ENCODE peak calls at places on chromosomes 16 and 17, in five cellular contexts. F is astrocyte of the spinal cord, T is cardiac muscle cell, W is AG09309, X is WERI-Rb-1. I is an unnamed sample.

GRCh38 chr17:31085563-31085962 is 9.2 kb upstream of the NF1 start:
- DNase-seq in W (no peak), T (peak; percentile 83), X (no peak), F (peak; percentile 49), I (peak; percentile 83)

GRCh38 chr17:62671553-62671952 is 44.1 kb downstream of the MRC2 start:
- DNase-seq in T (no peak), F (no peak), X (peak; percentile 38), W (no peak), I (no peak)

GRCh38 chr17:16853661-16854320 is 118.1 kb downstream of the TNFRSF13B start:
- DNase-seq in T (no peak), F (no peak), W (no peak), X (no peak), I (no peak)

GRCh38 chr17:3040882-3041281 is 22.5 kb downstream of the OR1D5 start:
- DNase-seq in W (no peak), X (no peak), T (no peak), F (no peak), I (no peak)

GRCh38 chr16:25707982-25708583 is 16.3 kb downstream of the HS3ST4 start:
- DNase-seq in F (no peak), X (peak; percentile 69), W (no peak), T (peak; percentile 6), I (peak; percentile 7)

GRCh38 chr17:40026816-40027613 is 11.8 kb downstream of the CSF3 start:
- DNase-seq in T (peak; percentile 86), F (peak; percentile 71), W (peak; percentile 34), X (peak; percentile 92), I (peak; percentile 88)

GRCh38 chr17:49438439-49438861 is 23.8 kb upstream of the PHB1 start:
- DNase-seq in F (no peak), T (no peak), X (no peak), W (no peak), I (no peak)

GRCh38 chr16:55364811-55365210 is 40.8 kb downstream of the IRX6 start:
- DNase-seq in W (no peak), T (no peak), X (peak; percentile 39), F (no peak), I (no peak)

GRCh38 chr17:27526603-27527002 is 70.4 kb downstream of the KSR1 start:
- DNase-seq in F (peak; percentile 55), W (no peak), T (peak; percentile 69), X (no peak), I (peak; percentile 71)

GRCh38 chr16:59880626-59881025 is 1146.5 kb upstream of the GOT2 start:
- DNase-seq in X (no peak), T (no peak), W (no peak), F (no peak), I (peak; percentile 7)

GRCh38 chr17:71910002-71910401 is 210.8 kb upstream of the SOX9 start:
- DNase-seq in T (no peak), W (no peak), F (no peak), X (no peak), I (no peak)

GRCh38 chr17:18362509-18363020 is 785 bp downstream of the SHMT1 start:
- DNase-seq in F (peak; percentile 29), X (no peak), T (peak; percentile 57), W (no peak), I (peak; percentile 25)

GRCh38 chr16:73717266-73718057 is 579.2 kb upstream of the PSMD7 start:
- DNase-seq in W (no peak), F (no peak), X (no peak), T (no peak), I (no peak)

GRCh38 chr17:78237403-78238012 is 6.1 kb downstream of the TMEM235 start:
- DNase-seq in F (no peak), T (no peak), W (no peak), X (no peak), I (no peak)

GRCh38 chr17:57406131-57406980 is 150.0 kb downstream of the MSI2 start:
- DNase-seq in W (peak; percentile 8), F (peak; percentile 94), X (peak; percentile 91), T (peak; percentile 76), I (peak; percentile 59)

GRCh38 chr17:80443916-80444708 is 29.1 kb downstream of the ENDOV start:
- DNase-seq in X (peak; percentile 92), T (no peak), F (no peak), W (no peak), I (no peak)

DNA sequence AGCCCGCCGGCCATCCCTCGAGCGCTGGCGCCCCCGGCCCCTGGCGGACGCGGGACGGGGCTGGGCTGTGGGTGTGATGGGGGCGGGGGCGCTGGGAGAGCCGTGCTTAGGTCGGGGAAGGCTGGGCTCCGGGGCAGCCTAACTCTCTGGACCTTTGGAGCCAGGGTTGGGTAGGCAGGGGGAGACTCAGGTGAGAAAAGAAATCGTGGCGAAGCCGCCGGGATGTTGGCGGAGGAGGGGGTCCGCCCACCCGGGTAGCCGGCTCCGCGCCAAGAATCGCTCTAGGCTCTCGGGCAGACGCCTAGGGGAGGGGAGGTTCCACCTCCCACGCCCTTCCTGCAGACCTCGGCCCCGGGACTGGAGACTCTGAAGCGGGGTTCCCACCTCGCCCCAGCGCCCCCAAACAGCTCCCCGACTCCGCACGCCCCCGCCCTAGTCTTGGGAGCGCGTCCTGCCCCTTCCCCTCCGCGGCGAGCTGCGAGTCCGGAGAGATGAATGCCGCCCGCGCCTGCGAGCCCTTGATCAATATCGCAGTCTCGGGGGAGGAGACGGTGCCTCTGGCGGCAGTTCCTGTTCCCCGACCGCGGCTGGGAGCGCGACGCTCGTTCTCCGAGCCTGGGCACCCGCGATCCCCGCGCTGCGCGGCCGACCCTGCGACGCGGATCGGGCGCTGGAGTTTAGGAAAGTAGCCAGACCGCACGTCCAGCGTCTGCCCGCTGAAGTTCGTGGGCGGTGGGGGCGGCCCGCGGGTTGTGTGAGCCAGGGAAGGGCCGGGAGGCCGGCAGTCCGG is 658 bp downstream of the CRHR1 start:
- DNase-seq in W (no peak), F (no peak), T (peak; percentile 30), X (peak; percentile 47), I (no peak)
- H3K4me3 ChIP-seq in W (no peak overlapping the region), F (no peak overlapping the region), T (peak overlapping the region; percentile 39), X (peak overlapping the region; percentile 66), I (no peak overlapping the region)

GRCh38 chr17:37742762-37743611 is 1.9 kb downstream of the HNF1B start:
- DNase-seq in F (no peak), T (no peak), W (no peak), X (no peak), I (no peak)

GRCh38 chr17:37742114-37742761 is 2.6 kb downstream of the HNF1B start:
- DNase-seq in X (no peak), T (no peak), F (peak; percentile 38), W (no peak), I (no peak)

GRCh38 chr17:37740861-37741260 is 4.0 kb downstream of the HNF1B start:
- DNase-seq in T (no peak), X (no peak), W (no peak), F (no peak), I (no peak)

GRCh38 chr17:37743612-37743874 is 1.3 kb downstream of the HNF1B start:
- DNase-seq in T (no peak), F (no peak), X (no peak), W (no peak), I (no peak)

GRCh38 chr17:37741334-37742113 is 3.3 kb downstream of the HNF1B start:
- DNase-seq in F (no peak), T (no peak), X (no peak), W (no peak), I (no peak)
- H3K4me3 ChIP-seq in F (peak overlapping the region; percentile 33), T (peak overlapping the region; percentile 19), X (no peak overlapping the region), W (no peak overlapping the region), I (no peak overlapping the region)

GRCh38 chr17:35315971-35316370 is 57.5 kb downstream of the SLFN11 start:
- DNase-seq in X (no peak), F (no peak), T (no peak), W (no peak), I (no peak)

GRCh38 chr17:35315283-35315682 is 58.1 kb downstream of the SLFN11 start:
- DNase-seq in T (peak; percentile 91), F (peak; percentile 84), X (no peak), W (peak; percentile 79), I (peak; percentile 91)

GRCh38 chr17:35313875-35314409 is 59.5 kb downstream of the SLFN11 start:
- DNase-seq in X (no peak), T (no peak), F (no peak), W (no peak), I (no peak)

GRCh38 chr17:35312790-35313711 is 60.4 kb downstream of the SLFN11 start:
- DNase-seq in X (peak; percentile 16), F (peak; percentile 71), T (peak; percentile 90), W (peak; percentile 46), I (peak; percentile 90)

DNA sequence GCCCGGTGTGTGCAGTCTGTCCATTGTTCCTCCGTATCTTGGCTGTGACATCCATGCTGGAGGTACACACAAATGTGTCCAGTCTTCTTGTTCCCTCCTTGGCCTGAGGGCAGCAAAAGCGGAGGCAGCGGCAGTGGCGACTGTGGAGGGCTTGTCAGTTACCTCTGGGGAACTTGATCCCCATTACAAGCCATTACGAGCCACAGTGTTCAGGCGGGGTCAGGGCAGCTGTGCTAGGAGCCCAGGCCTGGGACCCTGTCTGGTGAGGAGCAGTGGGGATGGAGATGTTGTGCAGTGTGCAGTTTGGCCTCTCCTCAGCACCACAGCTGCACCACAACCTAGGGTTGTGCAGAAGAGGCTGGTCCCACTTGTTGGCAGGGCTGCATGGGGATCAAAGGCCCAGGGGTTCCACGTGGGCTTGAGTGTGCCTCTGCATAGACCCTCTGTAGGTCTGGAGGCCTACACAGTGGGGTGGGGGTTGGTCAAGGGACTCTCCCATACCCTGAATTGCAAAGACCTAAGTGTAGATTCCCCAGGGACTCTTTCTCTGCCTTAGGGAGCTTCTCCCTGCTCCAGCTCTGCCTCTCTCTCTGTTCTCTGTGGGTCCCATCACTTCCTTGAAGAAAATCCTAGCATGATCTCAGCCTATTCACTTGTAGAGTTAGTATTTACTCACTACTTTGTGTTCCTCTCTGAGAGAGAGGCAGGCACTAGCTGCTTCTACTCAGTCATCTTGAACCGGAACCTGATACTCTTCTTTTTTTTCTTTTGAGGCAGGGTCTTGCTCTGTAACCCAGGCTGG is 58.8 kb downstream of the SLFN11 start:
- DNase-seq in X (no peak), W (no peak), T (no peak), F (peak; percentile 2), I (peak; percentile 22)
- H3K4me3 ChIP-seq in X (no peak overlapping the region), W (no peak overlapping the region), T (no peak overlapping the region), F (no peak overlapping the region), I (no peak overlapping the region)

GRCh38 chr16:1472974-1473373 is 1.9 kb downstream of the CLCN7 start:
- DNase-seq in T (no peak), W (no peak), X (no peak), F (no peak), I (no peak)

GRCh38 chr16:1474047-1474446 is 781 bp downstream of the CLCN7 start:
- DNase-seq in F (no peak), W (no peak), X (no peak), T (peak; percentile 9), I (peak; percentile 27)

GRCh38 chr16:1470543-1471251 is 4.1 kb downstream of the CLCN7 start:
- DNase-seq in T (peak; percentile 68), F (no peak), X (no peak), W (no peak), I (peak; percentile 53)

GRCh38 chr16:1469693-1470201 is 5.1 kb downstream of the CLCN7 start:
- DNase-seq in F (no peak), W (no peak), T (no peak), X (no peak), I (no peak)

DNA sequence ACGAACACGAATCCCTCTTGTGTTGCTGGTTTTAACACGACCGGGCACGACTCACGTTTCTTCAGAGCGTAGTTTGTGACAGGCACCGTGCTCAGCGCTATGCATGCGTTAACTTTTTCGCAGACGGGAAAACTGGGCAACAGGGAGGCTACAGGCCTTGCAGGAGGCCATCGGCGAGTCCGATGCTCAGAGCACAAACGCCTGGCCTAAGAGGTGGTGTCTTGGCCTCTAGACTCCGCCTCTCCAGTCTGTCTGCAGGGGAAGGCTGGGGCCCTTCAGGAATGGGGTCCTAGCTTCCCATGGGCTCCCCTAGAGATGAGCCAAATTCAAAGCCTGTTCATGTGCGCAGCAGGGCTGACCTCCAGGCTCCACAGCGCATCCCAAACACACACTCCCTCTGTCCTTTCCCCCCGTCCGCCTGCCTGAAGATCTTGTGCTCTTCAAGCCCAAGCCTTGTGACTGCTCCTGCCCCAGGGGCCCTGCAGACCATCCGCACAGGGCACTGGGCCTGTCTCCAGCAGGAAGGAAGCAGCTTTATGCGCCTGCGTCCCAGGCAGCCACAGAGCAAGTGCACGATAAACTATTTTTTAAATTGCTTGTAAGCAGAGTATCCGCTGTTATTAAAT is 3.1 kb downstream of the CLCN7 start:
- DNase-seq in F (no peak), X (no peak), W (no peak), T (no peak), I (no peak)
- H3K4me3 ChIP-seq in F (no peak overlapping the region), X (no peak overlapping the region), W (no peak overlapping the region), T (no peak overlapping the region), I (no peak overlapping the region)

I was measured in choroid plexus epithelial cell.